ENCODE peak calls at places on chromosome 16, in five cellular contexts. Z is mesenchymal stem cell, E is mammary epithelial cell, P is GM23248, G is fibroblast of lung. R is an unnamed sample.

GRCh38 chr16:31273187-31273586 is 13.4 kb downstream of the ITGAM start:
- DNase-seq in Z (no peak), P (no peak), E (no peak), G (no peak), R (no peak)

GRCh38 chr16:49855280-49855821 is 561 bp downstream of the ZNF423 start:
- DNase-seq in E (peak; percentile 71), Z (peak; percentile 85), P (peak; percentile 68), G (peak; percentile 78), R (peak; percentile 96)

GRCh38 chr16:82011199-82011641 is at the start of gene SDR42E1:
- DNase-seq in Z (no peak), P (no peak), E (peak; percentile 76), G (peak; percentile 10), R (no peak)

GRCh38 chr16:58563775-58564174 is 48.5 kb downstream of the SETD6 start:
- DNase-seq in P (no peak), Z (no peak), G (no peak), E (no peak), R (no peak)

GRCh38 chr16:30748634-30749445 is 615 bp downstream of the PHKG2 start:
- DNase-seq in G (peak; percentile 50), E (peak; percentile 32), P (peak; percentile 74), Z (peak; percentile 61), R (peak; percentile 70)

GRCh38 chr16:89906141-89907025 is 12.3 kb upstream of the MC1R start:
- DNase-seq in P (no peak), Z (no peak), G (no peak), E (no peak), R (no peak)

GRCh38 chr16:49528035-49528434 is 154.4 kb downstream of the C16orf78 start:
- DNase-seq in E (no peak), Z (peak; percentile 23), G (peak; percentile 65), P (peak; percentile 75), R (no peak)

GRCh38 chr16:87490091-87490798 is 2.6 kb downstream of the ZCCHC14 start:
- DNase-seq in G (no peak), P (peak; percentile 47), Z (no peak), E (no peak), R (peak; percentile 14)

GRCh38 chr16:23505942-23506605 is 4.2 kb downstream of the GGA2 start:
- DNase-seq in E (no peak), G (no peak), P (peak; percentile 26), Z (peak; percentile 21), R (peak; percentile 8)

GRCh38 chr16:49410226-49410625 is 36.6 kb downstream of the C16orf78 start:
- DNase-seq in P (no peak), Z (no peak), G (no peak), E (no peak), R (no peak)

GRCh38 chr16:57567691-57568090 is 25.2 kb downstream of the ADGRG5 start:
- DNase-seq in E (no peak), P (no peak), G (no peak), Z (no peak), R (no peak)

GRCh38 chr16:17827313-17827712 is 356.6 kb upstream of the XYLT1 start:
- DNase-seq in P (peak; percentile 63), E (no peak), Z (no peak), G (peak; percentile 74), R (no peak)

GRCh38 chr16:12661656-12662172 is 142.0 kb downstream of the CPPED1 start:
- DNase-seq in E (peak; percentile 11), Z (peak; percentile 41), G (peak; percentile 22), P (peak; percentile 44), R (peak; percentile 93)

GRCh38 chr16:23535901-23536300 is 21.2 kb downstream of the EARS2 start:
- DNase-seq in Z (no peak), P (peak; percentile 21), E (peak; percentile 16), G (peak; percentile 46), R (no peak)

GRCh38 chr16:4517812-4518211 is 20.8 kb downstream of the CDIP1 start:
- DNase-seq in E (no peak), P (peak; percentile 44), G (peak; percentile 26), Z (peak; percentile 61), R (peak; percentile 82)

GRCh38 chr16:55759983-55760664 is 72.8 kb downstream of the CES1 start:
- DNase-seq in E (no peak), Z (no peak), P (peak; percentile 4), G (no peak), R (peak; percentile 87)

DNA sequence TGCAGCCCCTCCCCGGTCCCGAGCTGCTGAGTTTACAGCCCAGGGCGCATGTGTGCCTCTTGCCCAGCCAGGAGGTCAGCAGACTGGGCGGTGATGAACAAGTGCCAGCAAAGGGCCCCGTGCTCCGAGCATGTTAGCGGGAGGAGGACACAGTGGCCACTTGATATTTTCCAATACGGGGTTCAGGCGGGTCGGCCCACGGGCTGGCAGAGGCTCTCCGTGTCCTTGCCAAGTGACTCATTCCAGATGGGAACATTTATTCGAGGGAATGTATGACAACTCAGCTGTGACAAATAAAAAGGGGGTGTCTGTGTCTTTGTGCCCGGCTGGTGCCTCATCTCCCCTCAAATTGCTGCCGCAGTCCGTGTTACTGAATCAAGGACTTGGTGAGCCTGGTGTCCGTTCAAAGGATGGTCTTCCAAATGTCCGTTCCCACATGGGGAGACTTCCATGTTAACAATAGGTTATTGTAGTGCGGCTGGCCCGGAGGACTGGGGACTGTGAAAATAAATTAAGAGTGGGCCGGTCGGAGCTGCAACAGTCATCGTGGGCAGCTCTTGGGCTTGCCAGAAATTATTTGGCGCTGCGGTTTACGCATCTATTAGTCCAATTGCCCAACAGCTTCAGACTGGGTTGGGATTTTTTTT is 173.9 kb upstream of the CIBAR2 start:
- DNase-seq in Z (no peak), P (peak; percentile 96), G (peak; percentile 86), E (peak; percentile 64), R (no peak)
- H3K4me1 ChIP-seq in Z (peaks cover 34% of the 10 kb centered on the region), P (peaks cover 29% of the 10 kb centered on the region), G (peaks cover 19% of the 10 kb centered on the region), E (peaks cover 23% of the 10 kb centered on the region), R (peaks cover 39% of the 10 kb centered on the region)

DNA sequence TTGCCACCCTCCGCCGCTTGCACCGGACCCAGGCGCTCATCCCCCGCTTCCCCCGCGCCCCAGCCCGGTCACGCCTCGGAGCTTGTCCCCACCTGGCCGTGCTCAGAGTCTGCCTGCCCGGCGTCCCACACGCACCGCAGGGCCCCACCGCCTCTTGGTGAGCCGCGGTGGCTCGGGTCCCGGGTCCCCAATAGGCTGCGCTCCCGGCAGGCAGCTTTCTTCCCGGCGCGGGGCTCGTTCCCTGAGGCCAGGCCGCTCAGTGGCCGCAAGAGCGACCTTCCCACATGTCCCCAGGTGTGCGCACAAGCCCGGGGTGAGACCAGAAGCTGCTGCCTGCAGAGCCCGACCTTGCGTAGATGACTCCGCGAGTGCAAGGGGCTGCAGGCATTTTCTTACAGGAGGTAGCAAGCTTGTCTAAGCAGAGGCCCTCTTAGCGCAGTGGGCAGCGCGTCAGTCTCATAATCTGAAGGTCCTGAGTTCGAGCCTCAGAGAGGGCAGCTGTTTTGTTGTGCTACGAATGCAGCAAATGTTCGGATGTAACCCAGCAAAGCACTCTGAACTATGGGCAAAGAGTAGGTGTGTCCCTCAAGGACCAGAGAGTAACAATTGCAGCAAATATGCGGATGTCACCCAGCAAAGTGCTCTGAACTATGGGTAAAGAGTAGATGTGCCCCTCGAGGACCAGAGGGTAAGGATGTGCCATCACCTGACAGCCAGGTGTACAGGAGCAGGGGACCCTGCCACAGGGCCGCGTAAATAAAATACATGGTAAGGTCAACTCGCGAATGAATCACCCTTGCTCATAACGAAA is 15.6 kb downstream of the TLE7 start:
- DNase-seq in P (peak; percentile 70), E (peak; percentile 99), Z (peak; percentile 86), G (peak; percentile 90), R (peak; percentile 88)
- H3K9ac ChIP-seq in P (no peak overlapping the region), E (no peak overlapping the region), Z (no peak overlapping the region), G (no peak overlapping the region), R (no peak overlapping the region)

DNA sequence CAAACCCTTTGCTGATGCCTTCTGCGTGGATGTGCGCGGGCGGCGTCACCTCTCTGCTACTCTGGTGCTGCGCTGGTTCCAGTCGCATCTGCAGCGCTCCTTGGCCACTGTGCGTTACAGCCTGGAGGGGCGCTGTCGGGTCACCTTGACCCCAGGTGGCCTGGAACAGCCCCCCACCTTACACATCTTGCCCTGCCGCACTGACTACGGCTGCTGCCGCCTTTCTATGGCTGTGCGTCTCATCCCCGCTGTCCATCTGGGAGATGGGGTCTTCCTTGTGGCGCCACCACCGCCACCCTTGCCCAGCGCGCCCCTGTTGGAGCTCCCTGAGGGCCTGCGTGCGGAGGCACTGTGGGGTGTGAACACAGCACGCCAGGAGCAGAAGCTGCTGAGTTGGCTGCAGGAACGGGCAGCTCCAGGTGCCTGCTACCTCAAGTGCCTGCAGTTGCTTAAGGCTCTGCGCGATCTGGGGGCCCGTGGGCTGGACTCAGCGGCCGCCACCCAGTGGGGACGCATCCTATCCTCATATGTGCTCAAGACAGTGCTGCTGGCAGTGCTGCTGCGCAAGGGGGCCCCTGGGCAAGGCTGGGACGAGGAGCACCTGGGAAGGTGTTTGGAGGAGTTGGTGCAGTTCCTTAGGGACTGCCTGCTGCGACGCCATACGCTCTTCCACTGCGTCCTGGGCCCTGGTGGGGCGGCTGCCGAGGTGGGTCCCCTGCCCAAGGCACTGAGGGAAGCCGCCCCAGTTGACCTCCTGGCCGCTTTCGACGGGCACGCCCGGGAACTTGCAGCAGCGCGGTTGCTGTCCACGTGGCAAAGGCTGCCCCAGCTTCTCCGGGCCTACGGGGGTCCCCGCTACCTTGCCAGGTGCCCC is 1.6 kb downstream of the ITPRIPL2 start:
- DNase-seq in G (no peak), E (no peak), Z (no peak), P (no peak), R (no peak)
- H3K4me1 ChIP-seq in G (peaks cover 33% of the 10 kb centered on the region), E (peaks cover 56% of the 10 kb centered on the region), Z (peaks cover 29% of the 10 kb centered on the region), P (peaks cover 44% of the 10 kb centered on the region), R (peaks cover 9% of the 10 kb centered on the region)

DNA sequence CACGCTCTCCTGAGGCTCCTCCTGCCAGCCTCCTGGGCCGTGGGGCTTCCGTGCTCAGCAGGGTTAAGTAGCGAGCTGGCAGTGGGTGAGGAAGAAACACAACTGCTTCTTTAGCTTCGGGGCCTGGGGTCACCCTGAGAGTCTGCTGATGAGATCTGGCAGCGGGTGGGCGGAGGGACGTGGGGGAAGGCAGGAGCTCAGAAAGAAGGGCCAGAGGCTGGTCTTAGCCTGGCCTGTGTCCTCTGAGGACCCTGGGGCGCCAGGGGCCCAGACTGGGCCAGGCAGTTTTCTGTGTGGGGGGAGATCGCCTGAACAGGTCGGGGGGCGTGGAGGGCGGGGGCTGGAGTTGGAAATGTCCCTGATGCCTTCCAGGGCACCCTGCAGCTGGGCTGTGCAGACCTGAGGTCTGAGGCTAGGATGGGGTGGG is 97.8 kb upstream of the GSE1 start:
- DNase-seq in G (no peak), Z (no peak), E (no peak), P (no peak), R (no peak)
- H3K9ac ChIP-seq in G (peak overlapping the region; percentile 44), Z (peak overlapping the region; percentile 67), E (no peak overlapping the region), P (peak overlapping the region; percentile 76), R (no peak overlapping the region)

GRCh38 chr16:10808218-10808617 is 10.4 kb downstream of the TVP23A start:
- DNase-seq in Z (no peak), G (no peak), E (no peak), P (no peak), R (no peak)
- H3K4me1 ChIP-seq in Z (no peaks in the 10 kb centered on the region), G (no peaks in the 10 kb centered on the region), E (no peaks in the 10 kb centered on the region), P (no peaks in the 10 kb centered on the region), R (no peaks in the 10 kb centered on the region)

DNA sequence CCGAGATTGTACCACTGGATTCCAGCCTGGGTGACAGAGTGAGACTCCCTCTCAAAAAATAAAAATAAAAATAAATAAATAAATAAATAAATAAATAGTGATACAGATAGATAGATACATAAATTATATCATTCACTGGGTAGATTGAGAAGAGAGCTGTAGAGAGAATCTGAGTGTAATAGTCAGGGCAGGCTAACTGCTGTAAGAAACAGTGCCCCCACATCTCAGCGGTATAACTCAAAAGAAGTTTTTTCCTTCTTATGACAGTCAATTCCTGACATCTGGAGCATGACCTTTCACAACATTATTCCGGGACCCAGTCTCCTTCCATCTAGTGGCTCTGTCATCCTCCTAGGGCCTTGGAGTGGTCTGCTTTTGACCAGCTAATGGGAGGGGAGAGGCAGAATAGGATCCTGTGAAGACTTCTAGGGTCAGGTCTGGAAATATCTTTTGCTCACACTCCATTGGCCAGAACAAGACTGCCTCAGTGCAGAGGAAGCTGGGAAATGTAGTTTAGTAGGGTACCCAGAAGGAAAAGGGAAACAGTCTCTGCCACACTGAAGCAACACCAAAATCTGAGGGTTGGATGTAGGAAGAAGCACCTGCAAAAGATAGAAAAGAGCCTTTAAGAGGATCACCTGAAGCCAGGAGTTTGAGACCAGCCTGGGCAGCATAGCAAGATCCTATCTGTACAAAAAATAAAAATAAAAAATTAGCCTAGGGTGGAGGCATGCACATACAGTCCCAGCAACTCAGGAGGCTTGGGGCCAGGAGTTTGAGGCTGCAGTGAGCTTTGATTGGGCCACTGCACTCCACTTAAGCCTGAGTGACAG is 3.0 kb upstream of the QPRT start:
- DNase-seq in P (peak; percentile 30), Z (peak; percentile 63), E (peak; percentile 11), G (peak; percentile 17), R (peak; percentile 70)
- H3K9ac ChIP-seq in P (no peak overlapping the region), Z (no peak overlapping the region), E (no peak overlapping the region), G (no peak overlapping the region), R (no peak overlapping the region)

R was measured in neural progenitor cell.